ENCODE peak calls at places on chromosomes 1 and 21, in four cellular contexts. A is psoas muscle, Q is HFF-Myc, D is mesothelial cell of epicardium. M is an unnamed sample.

GRCh38 chr1:218739426-218739825 is 394.3 kb downstream of the TGFB2 start:
- DNase-seq in A (peak; percentile 53), Q (no peak), D (no peak), M (no peak)

GRCh38 chr1:9112961-9113880 is 15.7 kb downstream of the GPR157 start:
- DNase-seq in A (no peak), Q (no peak), D (no peak), M (no peak)

GRCh38 chr1:222600274-222600673 is 10.5 kb upstream of the TAF1A start:
- DNase-seq in A (no peak), Q (no peak), D (no peak), M (no peak)

GRCh38 chr21:46371204-46372013 is 47.5 kb downstream of the PCNT start:
- DNase-seq in A (no peak), Q (no peak), D (no peak), M (no peak)

GRCh38 chr1:107526524-107527198 is 385.8 kb downstream of the NTNG1 start:
- DNase-seq in A (no peak), Q (no peak), D (no peak), M (no peak)

GRCh38 chr1:5508669-5509330 is 483.4 kb downstream of the NPHP4 start:
- DNase-seq in A (no peak), Q (no peak), D (no peak), M (no peak)

GRCh38 chr1:153248480-153248879 is 11.0 kb upstream of the LORICRIN start:
- DNase-seq in A (no peak), Q (no peak), D (no peak), M (no peak)

GRCh38 chr1:26922901-26923300 is 1.4 kb downstream of the NUDC start:
- DNase-seq in A (no peak), Q (no peak), D (no peak), M (no peak)

GRCh38 chr1:201582261-201582951 is 43.5 kb downstream of the NAV1 start:
- DNase-seq in A (peak; percentile 36), Q (no peak), D (no peak), M (no peak)

GRCh38 chr1:243917863-243918565 is 68.0 kb upstream of the AKT3 start:
- DNase-seq in A (no peak), Q (no peak), D (no peak), M (no peak)

GRCh38 chr1:240295811-240296210 is 204.1 kb downstream of the FMN2 start:
- DNase-seq in A (no peak), Q (no peak), D (no peak), M (no peak)

GRCh38 chr1:113887776-113888175 is 395 bp upstream of the BCL2L15 start:
- DNase-seq in A (no peak), Q (no peak), D (no peak), M (no peak)

GRCh38 chr21:33281101-33281652 is 15.0 kb downstream of the IL10RB start:
- DNase-seq in A (no peak), Q (no peak), D (no peak), M (no peak)

GRCh38 chr1:17586172-17586963 is 46.9 kb downstream of the ARHGEF10L start:
- DNase-seq in A (peak; percentile 43), Q (peak; percentile 66), D (no peak), M (no peak)

DNA sequence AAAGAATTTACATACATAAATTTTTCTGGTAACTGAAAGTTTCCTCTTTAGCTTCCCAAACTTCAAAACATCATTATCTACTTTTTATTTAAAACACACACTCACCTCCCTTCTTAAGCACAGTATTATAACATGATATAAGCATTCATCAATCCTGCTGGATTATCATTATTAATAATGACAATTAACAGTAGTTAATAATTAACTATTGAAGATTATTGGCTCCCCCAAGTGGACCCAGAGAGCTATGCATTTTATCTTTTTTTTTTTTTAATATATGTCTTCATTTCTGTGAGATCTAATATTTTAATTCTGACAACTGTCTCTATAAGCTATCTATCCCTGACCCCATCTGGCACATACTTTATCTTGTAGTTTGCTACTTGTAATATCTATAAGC is 252.1 kb upstream of the CACYBP start:
- DNase-seq in A (no peak), Q (no peak), D (no peak), M (no peak)
- TF ChIP-seq CTCF in A (no peak), Q (no peak), D (no peak), M (no peak)

DNA sequence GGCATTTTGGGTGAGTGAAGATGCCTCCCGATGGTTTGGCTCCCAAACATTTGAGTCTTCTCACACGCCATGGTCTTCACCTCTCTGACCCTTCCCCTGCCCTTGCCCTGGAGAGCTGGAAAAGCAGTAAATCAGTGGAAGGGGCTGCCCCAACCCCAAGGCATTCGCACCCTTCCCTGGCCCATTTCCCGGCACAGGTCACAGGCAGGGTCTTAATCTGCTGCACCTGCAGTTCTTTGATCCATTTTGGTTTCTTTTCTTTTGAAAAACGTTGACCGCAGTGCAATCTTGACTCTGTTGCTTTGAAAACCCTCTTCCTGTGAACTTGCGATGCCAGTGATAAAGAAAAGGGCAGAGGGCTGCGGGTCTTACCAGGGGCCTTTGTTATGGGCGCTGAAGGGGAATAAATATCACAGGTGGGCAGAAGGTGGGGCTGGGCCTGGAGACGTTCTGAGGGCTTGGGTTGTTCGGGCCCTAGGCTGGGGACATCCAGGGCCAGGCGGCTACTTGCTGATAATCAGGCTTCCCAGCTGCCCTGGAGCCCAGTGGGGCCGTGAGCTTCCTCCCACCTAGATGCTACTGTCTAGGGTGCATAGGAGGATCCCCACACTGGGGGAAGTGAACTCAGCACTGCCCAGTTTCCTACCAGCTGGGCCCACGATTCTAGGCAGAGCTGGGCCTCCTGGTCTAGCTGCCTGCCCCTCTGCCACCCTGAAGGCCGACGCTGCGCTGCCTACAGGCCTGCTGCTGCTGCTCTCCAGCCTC is 38.6 kb upstream of the EPS8L3 start:
- DNase-seq in A (no peak), Q (no peak), D (no peak), M (peak; percentile 79)
- TF ChIP-seq CTCF in A (no peak), Q (no peak), D (no peak), M (no peak)

GRCh38 chr1:21673277-21673780 is 4.2 kb upstream of the RAP1GAP start:
- DNase-seq in A (peak; percentile 76), Q (peak; percentile 29), D (no peak), M (no peak)
- TF ChIP-seq CTCF in A (no peak), Q (no peak), D (no peak), M (no peak)

GRCh38 chr1:184664661-184665060 is 90.0 kb downstream of the EDEM3 start:
- DNase-seq in A (peak; percentile 27), Q (no peak), D (no peak), M (no peak)

GRCh38 chr1:184665329-184665728 is 89.3 kb downstream of the EDEM3 start:
- DNase-seq in A (no peak), Q (no peak), D (no peak), M (no peak)

GRCh38 chr1:184661801-184662200 is 92.9 kb downstream of the EDEM3 start:
- DNase-seq in A (no peak), Q (no peak), D (no peak), M (no peak)

GRCh38 chr1:184660462-184661191 is 94.0 kb downstream of the EDEM3 start:
- DNase-seq in A (no peak), Q (no peak), D (no peak), M (no peak)

DNA sequence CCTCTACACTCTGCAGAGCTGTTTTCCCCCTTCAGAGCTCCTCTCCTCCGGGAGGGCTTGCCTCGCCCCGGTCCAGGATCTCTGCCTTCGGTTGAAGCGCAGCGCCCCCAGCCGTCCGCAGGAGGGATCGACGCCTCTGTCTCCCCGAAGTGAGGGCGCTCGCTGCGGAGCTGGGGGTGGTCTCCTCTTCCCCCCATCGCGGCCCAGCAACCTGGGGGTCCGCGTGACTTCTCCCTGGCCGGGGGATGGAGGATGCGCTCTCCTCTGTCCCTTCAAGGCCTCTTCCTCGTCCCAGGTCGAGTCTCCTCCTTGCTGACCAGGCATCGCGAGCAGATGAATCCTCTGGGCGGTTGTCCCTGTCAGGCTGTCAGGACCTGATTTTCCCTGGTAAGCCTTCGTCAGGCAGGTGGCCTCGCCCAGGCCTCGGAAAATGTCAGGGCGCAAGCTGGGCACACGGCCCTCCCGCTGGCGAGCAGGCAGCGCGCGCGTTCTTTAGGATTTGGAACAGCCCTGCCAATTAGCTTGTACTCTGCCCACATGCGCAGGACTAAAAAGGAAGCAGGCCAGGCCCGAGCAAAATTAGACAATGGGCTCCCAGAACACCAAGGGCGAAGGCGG is 90.5 kb downstream of the EDEM3 start:
- DNase-seq in A (peak; percentile 77), Q (no peak), D (peak; percentile 65), M (peak; percentile 70)
- TF ChIP-seq CTCF in A (peak; percentile 98), Q (peak; percentile 96), D (peak; percentile 90), M (peak; percentile 94)

GRCh38 chr1:178885869-178886268 is 15.0 kb upstream of the ANGPTL1 start:
- DNase-seq in A (no peak), Q (no peak), D (no peak), M (no peak)
- TF ChIP-seq CTCF in A (no peak), Q (no peak), D (no peak), M (no peak)

DNA sequence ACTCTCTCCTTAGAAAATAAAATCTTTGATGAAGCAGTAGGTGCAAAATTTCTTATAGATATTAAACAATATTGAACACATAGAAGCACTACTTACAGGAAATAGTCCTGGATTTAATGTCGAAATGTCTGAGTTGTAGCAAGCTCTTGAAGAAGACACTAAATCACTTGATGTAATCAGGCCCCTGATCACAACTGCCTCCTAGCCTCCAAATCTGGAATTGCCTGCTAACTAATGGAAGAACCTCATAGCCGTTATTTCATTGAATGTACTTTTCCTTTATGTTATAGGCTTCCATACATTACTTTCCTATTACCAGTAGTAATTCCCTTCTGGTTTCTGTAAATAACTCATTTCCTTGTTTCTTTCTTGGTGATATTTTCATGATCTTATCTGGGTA is 675.7 kb upstream of the CHRM3 start:
- DNase-seq in A (no peak), Q (no peak), D (no peak), M (no peak)
- TF ChIP-seq CTCF in A (no peak), Q (no peak), D (no peak), M (no peak)

DNA sequence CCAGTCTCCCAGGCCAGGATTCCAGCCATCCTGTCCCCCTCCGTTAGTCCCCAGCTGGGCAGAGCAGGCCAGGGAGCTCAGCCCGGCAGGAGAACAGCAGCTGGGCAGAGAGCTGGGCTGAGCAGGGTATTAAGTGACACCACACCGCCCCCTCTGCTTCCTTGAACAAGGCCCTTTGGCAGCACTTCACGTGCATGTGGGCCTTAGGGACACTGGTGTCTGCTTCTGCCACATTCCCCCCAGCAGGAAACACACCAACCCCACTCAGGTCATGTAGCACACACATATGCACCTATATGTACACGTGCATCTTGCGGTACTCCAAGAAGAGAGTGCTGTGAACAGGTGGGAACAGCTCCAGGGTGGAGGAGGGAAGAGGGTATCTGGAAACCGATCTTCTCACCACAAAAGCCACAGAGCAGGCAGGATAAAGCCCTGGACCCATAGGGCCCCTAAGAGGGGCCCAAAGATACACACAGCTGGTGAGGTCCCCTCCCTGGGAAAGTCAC is 4.6 kb downstream of the EPHA2 start:
- DNase-seq in A (no peak), Q (no peak), D (no peak), M (no peak)
- TF ChIP-seq CTCF in A (no peak), Q (no peak), D (no peak), M (no peak)

GRCh38 chr1:37038079-37038702 is 3.9 kb upstream of the GRIK3 start:
- DNase-seq in A (no peak), Q (no peak), D (no peak), M (peak; percentile 12)
- TF ChIP-seq CTCF in A (no peak), Q (peak; percentile 3), D (no peak), M (no peak)

GRCh38 chr1:187842406-187843165 is 1013.8 kb downstream of the PLA2G4A start:
- DNase-seq in A (no peak), Q (no peak), D (no peak), M (no peak)

GRCh38 chr1:187853505-187853904 is 1024.8 kb downstream of the PLA2G4A start:
- DNase-seq in A (no peak), Q (no peak), D (no peak), M (no peak)

GRCh38 chr1:187844313-187844712 is 1015.6 kb downstream of the PLA2G4A start:
- DNase-seq in A (no peak), Q (no peak), D (no peak), M (no peak)

GRCh38 chr1:187847531-187847930 is 1018.8 kb downstream of the PLA2G4A start:
- DNase-seq in A (no peak), Q (no peak), D (no peak), M (no peak)

GRCh38 chr1:187848321-187848720 is 1019.6 kb downstream of the PLA2G4A start:
- DNase-seq in A (no peak), Q (no peak), D (no peak), M (no peak)
- TF ChIP-seq CTCF in A (no peak), Q (no peak), D (no peak), M (no peak)